ENCODE peak calls at places on chromosomes 7 and 10, in nine cellular contexts. One of them, this sample, is unnamed.
A peak's percentile ranks its signal among the peaks of the same experiment; 100 is the strongest.

GRCh38 chr7:81846398-81846797 is 76.6 kb upstream of the HGF start:
- DNase-seq in Karpas-422: no peak
- DNase-seq in H9: no peak
- DNase-seq in fibroblast of lung: peak; percentile 40
- DNase-seq in neural progenitor cell: no peak
- DNase-seq in trophoblast cell: peak; percentile 25
- DNase-seq in mesenchymal stem cell: peak; percentile 93
- DNase-seq in PC-3: no peak
- DNase-seq in HepG2: no peak
- DNase-seq in this sample: no peak

GRCh38 chr10:74640134-74640533 is 186.3 kb upstream of the KAT6B start:
- DNase-seq in Karpas-422: peak; percentile 96
- DNase-seq in H9: peak; percentile 38
- DNase-seq in fibroblast of lung: peak; percentile 34
- DNase-seq in neural progenitor cell: peak; percentile 70
- DNase-seq in trophoblast cell: no peak
- DNase-seq in mesenchymal stem cell: peak; percentile 10
- DNase-seq in PC-3: peak; percentile 40
- DNase-seq in HepG2: no peak
- DNase-seq in this sample: no peak

GRCh38 chr10:50375051-50375452 is 123.7 kb upstream of the ASAH2 start:
- DNase-seq in Karpas-422: no peak
- DNase-seq in H9: no peak
- DNase-seq in fibroblast of lung: no peak
- DNase-seq in neural progenitor cell: no peak
- DNase-seq in trophoblast cell: peak; percentile 49
- DNase-seq in mesenchymal stem cell: no peak
- DNase-seq in PC-3: peak; percentile 99
- DNase-seq in HepG2: no peak
- DNase-seq in this sample: peak; percentile 98

GRCh38 chr7:66629222-66629658 is 559 bp downstream of the KCTD7 start:
- DNase-seq in Karpas-422: no peak
- DNase-seq in H9: no peak
- DNase-seq in fibroblast of lung: no peak
- DNase-seq in neural progenitor cell: peak; percentile 62
- DNase-seq in trophoblast cell: no peak
- DNase-seq in mesenchymal stem cell: no peak
- DNase-seq in PC-3: no peak
- DNase-seq in HepG2: no peak
- DNase-seq in this sample: no peak

GRCh38 chr7:99080679-99081078 is 63.2 kb downstream of the SMURF1 start:
- DNase-seq in Karpas-422: no peak
- DNase-seq in H9: no peak
- DNase-seq in fibroblast of lung: no peak
- DNase-seq in neural progenitor cell: no peak
- DNase-seq in trophoblast cell: no peak
- DNase-seq in mesenchymal stem cell: no peak
- DNase-seq in PC-3: no peak
- DNase-seq in HepG2: no peak
- DNase-seq in this sample: no peak

GRCh38 chr7:77426521-77427051 is 10.4 kb upstream of the GSAP start:
- DNase-seq in Karpas-422: no peak
- DNase-seq in H9: no peak
- DNase-seq in fibroblast of lung: peak; percentile 76
- DNase-seq in neural progenitor cell: peak; percentile 47
- DNase-seq in trophoblast cell: peak; percentile 95
- DNase-seq in mesenchymal stem cell: peak; percentile 74
- DNase-seq in PC-3: peak; percentile 26
- DNase-seq in HepG2: no peak
- DNase-seq in this sample: no peak

GRCh38 chr7:38013246-38013645 is 92.8 kb downstream of the EPDR1 start:
- DNase-seq in Karpas-422: no peak
- DNase-seq in H9: no peak
- DNase-seq in fibroblast of lung: no peak
- DNase-seq in neural progenitor cell: no peak
- DNase-seq in trophoblast cell: no peak
- DNase-seq in mesenchymal stem cell: no peak
- DNase-seq in PC-3: no peak
- DNase-seq in HepG2: no peak
- DNase-seq in this sample: no peak

GRCh38 chr10:50419756-50420155 is 168.4 kb upstream of the ASAH2 start:
- DNase-seq in Karpas-422: no peak
- DNase-seq in H9: no peak
- DNase-seq in fibroblast of lung: no peak
- DNase-seq in neural progenitor cell: no peak
- DNase-seq in trophoblast cell: peak; percentile 75
- DNase-seq in mesenchymal stem cell: no peak
- DNase-seq in PC-3: no peak
- DNase-seq in HepG2: no peak
- DNase-seq in this sample: no peak

GRCh38 chr10:119415121-119415520 is 127.4 kb downstream of the RGS10 start:
- DNase-seq in Karpas-422: no peak
- DNase-seq in H9: no peak
- DNase-seq in fibroblast of lung: no peak
- DNase-seq in neural progenitor cell: no peak
- DNase-seq in trophoblast cell: no peak
- DNase-seq in mesenchymal stem cell: no peak
- DNase-seq in PC-3: no peak
- DNase-seq in HepG2: no peak
- DNase-seq in this sample: no peak

GRCh38 chr7:117219485-117219884 is 103.4 kb downstream of the WNT2 start:
- DNase-seq in Karpas-422: no peak
- DNase-seq in H9: no peak
- DNase-seq in fibroblast of lung: peak; percentile 42
- DNase-seq in neural progenitor cell: no peak
- DNase-seq in trophoblast cell: no peak
- DNase-seq in mesenchymal stem cell: no peak
- DNase-seq in PC-3: no peak
- DNase-seq in HepG2: no peak
- DNase-seq in this sample: no peak

GRCh38 chr10:49713266-49713665 is 33.8 kb downstream of the C10orf53 start:
- DNase-seq in Karpas-422: no peak
- DNase-seq in H9: no peak
- DNase-seq in fibroblast of lung: no peak
- DNase-seq in neural progenitor cell: no peak
- DNase-seq in trophoblast cell: no peak
- DNase-seq in mesenchymal stem cell: no peak
- DNase-seq in PC-3: no peak
- DNase-seq in HepG2: no peak
- DNase-seq in this sample: no peak

GRCh38 chr7:103379270-103379975 is 32.0 kb downstream of the PSMC2 start:
- DNase-seq in Karpas-422: peak; percentile 61
- DNase-seq in H9: no peak
- DNase-seq in fibroblast of lung: no peak
- DNase-seq in neural progenitor cell: no peak
- DNase-seq in trophoblast cell: no peak
- DNase-seq in mesenchymal stem cell: no peak
- DNase-seq in PC-3: no peak
- DNase-seq in HepG2: no peak
- DNase-seq in this sample: no peak

GRCh38 chr10:132806126-132807061 is 20.4 kb upstream of the NKX6-2 start:
- DNase-seq in Karpas-422: no peak
- DNase-seq in H9: no peak
- DNase-seq in fibroblast of lung: no peak
- DNase-seq in neural progenitor cell: no peak
- DNase-seq in trophoblast cell: no peak
- DNase-seq in mesenchymal stem cell: no peak
- DNase-seq in PC-3: no peak
- DNase-seq in HepG2: no peak
- DNase-seq in this sample: no peak

GRCh38 chr7:123557016-123557630 is 495 bp downstream of the NDUFA5 start:
- DNase-seq in Karpas-422: no peak
- DNase-seq in H9: no peak
- DNase-seq in fibroblast of lung: peak; percentile 30
- DNase-seq in neural progenitor cell: peak; percentile 35
- DNase-seq in trophoblast cell: no peak
- DNase-seq in mesenchymal stem cell: no peak
- DNase-seq in PC-3: peak; percentile 10
- DNase-seq in HepG2: no peak
- DNase-seq in this sample: peak; percentile 12
- H2AFZ ChIP-seq in Karpas-422: peak overlapping the region; percentile 80
- H2AFZ ChIP-seq in H9: no peak overlapping the region
- H2AFZ ChIP-seq in fibroblast of lung: peak overlapping the region; percentile 90
- H2AFZ ChIP-seq in neural progenitor cell: peak overlapping the region; percentile 46
- H2AFZ ChIP-seq in trophoblast cell: peak overlapping the region; percentile 87
- H2AFZ ChIP-seq in mesenchymal stem cell: peak overlapping the region; percentile 72
- H2AFZ ChIP-seq in PC-3: peak overlapping the region; percentile 90
- H2AFZ ChIP-seq in HepG2: peak overlapping the region; percentile 98
- H2AFZ ChIP-seq in this sample: peak overlapping the region; percentile 99

DNA sequence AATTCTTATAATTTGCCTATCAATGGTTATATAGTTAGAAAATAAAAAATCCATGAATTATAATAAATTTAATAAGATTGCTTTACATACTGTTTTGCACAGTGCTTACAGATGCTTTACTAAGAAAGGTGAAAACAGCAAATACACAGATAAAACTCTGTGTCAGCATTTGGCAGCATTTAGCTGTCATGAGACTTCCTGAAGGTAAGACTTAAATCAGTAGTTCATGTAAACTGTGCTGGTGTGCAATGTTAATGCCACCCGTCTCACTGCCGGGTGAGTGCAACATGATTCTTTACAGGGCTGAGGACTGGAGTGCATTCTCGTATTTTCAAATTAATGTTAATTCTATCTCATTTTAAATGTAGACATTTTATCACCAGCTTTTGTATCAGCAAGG is 326.2 kb upstream of the POT1 start:
- DNase-seq in Karpas-422: no peak
- DNase-seq in H9: no peak
- DNase-seq in fibroblast of lung: no peak
- DNase-seq in neural progenitor cell: no peak
- DNase-seq in trophoblast cell: no peak
- DNase-seq in mesenchymal stem cell: no peak
- DNase-seq in PC-3: peak; percentile 16
- DNase-seq in HepG2: no peak
- DNase-seq in this sample: no peak
- H2AFZ ChIP-seq in Karpas-422: no peak overlapping the region
- H2AFZ ChIP-seq in H9: no peak overlapping the region
- H2AFZ ChIP-seq in fibroblast of lung: no peak overlapping the region
- H2AFZ ChIP-seq in neural progenitor cell: no peak overlapping the region
- H2AFZ ChIP-seq in trophoblast cell: no peak overlapping the region
- H2AFZ ChIP-seq in mesenchymal stem cell: no peak overlapping the region
- H2AFZ ChIP-seq in PC-3: no peak overlapping the region
- H2AFZ ChIP-seq in HepG2: no peak overlapping the region
- H2AFZ ChIP-seq in this sample: no peak overlapping the region

GRCh38 chr10:115830260-115830970 is 442.6 kb downstream of the GFRA1 start:
- DNase-seq in Karpas-422: no peak
- DNase-seq in H9: no peak
- DNase-seq in fibroblast of lung: peak; percentile 69
- DNase-seq in neural progenitor cell: no peak
- DNase-seq in trophoblast cell: no peak
- DNase-seq in mesenchymal stem cell: peak; percentile 44
- DNase-seq in PC-3: peak; percentile 3
- DNase-seq in HepG2: no peak
- DNase-seq in this sample: no peak

GRCh38 chr10:115826391-115826790 is 446.6 kb downstream of the GFRA1 start:
- DNase-seq in Karpas-422: no peak
- DNase-seq in H9: no peak
- DNase-seq in fibroblast of lung: peak; percentile 61
- DNase-seq in neural progenitor cell: no peak
- DNase-seq in trophoblast cell: no peak
- DNase-seq in mesenchymal stem cell: no peak
- DNase-seq in PC-3: no peak
- DNase-seq in HepG2: no peak
- DNase-seq in this sample: no peak

GRCh38 chr10:115829501-115830215 is 443.3 kb downstream of the GFRA1 start:
- DNase-seq in Karpas-422: no peak
- DNase-seq in H9: no peak
- DNase-seq in fibroblast of lung: peak; percentile 62
- DNase-seq in neural progenitor cell: peak; percentile 7
- DNase-seq in trophoblast cell: peak; percentile 5
- DNase-seq in mesenchymal stem cell: peak; percentile 67
- DNase-seq in PC-3: no peak
- DNase-seq in HepG2: no peak
- DNase-seq in this sample: no peak

GRCh38 chr10:115827650-115828049 is 445.4 kb downstream of the GFRA1 start:
- DNase-seq in Karpas-422: no peak
- DNase-seq in H9: no peak
- DNase-seq in fibroblast of lung: peak; percentile 86
- DNase-seq in neural progenitor cell: no peak
- DNase-seq in trophoblast cell: no peak
- DNase-seq in mesenchymal stem cell: peak; percentile 33
- DNase-seq in PC-3: no peak
- DNase-seq in HepG2: no peak
- DNase-seq in this sample: no peak

DNA sequence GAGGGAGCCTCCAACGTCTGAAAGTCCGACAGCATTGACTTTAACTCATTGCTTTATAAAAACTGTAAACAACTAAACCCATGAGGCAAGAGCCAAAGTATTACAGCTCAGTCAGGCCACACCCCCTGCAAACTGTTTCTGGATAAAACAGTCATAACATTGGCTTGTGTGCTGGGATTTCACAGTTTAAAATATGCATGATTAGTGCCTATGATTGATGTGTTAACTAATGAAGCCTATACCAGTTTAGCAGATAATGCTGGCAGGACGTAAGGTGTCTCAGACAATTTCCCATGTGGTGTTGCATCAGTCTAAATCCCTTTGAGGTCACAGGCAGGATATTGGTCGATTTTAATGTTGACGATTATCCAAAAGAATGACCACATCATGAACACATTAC is 445.8 kb downstream of the GFRA1 start:
- DNase-seq in Karpas-422: no peak
- DNase-seq in H9: no peak
- DNase-seq in fibroblast of lung: peak; percentile 88
- DNase-seq in neural progenitor cell: no peak
- DNase-seq in trophoblast cell: no peak
- DNase-seq in mesenchymal stem cell: peak; percentile 62
- DNase-seq in PC-3: no peak
- DNase-seq in HepG2: no peak
- DNase-seq in this sample: no peak
- H2AFZ ChIP-seq in Karpas-422: no peak overlapping the region
- H2AFZ ChIP-seq in H9: no peak overlapping the region
- H2AFZ ChIP-seq in fibroblast of lung: peak overlapping the region; percentile 13
- H2AFZ ChIP-seq in neural progenitor cell: no peak overlapping the region
- H2AFZ ChIP-seq in trophoblast cell: no peak overlapping the region
- H2AFZ ChIP-seq in mesenchymal stem cell: no peak overlapping the region
- H2AFZ ChIP-seq in PC-3: no peak overlapping the region
- H2AFZ ChIP-seq in HepG2: no peak overlapping the region
- H2AFZ ChIP-seq in this sample: no peak overlapping the region

DNA sequence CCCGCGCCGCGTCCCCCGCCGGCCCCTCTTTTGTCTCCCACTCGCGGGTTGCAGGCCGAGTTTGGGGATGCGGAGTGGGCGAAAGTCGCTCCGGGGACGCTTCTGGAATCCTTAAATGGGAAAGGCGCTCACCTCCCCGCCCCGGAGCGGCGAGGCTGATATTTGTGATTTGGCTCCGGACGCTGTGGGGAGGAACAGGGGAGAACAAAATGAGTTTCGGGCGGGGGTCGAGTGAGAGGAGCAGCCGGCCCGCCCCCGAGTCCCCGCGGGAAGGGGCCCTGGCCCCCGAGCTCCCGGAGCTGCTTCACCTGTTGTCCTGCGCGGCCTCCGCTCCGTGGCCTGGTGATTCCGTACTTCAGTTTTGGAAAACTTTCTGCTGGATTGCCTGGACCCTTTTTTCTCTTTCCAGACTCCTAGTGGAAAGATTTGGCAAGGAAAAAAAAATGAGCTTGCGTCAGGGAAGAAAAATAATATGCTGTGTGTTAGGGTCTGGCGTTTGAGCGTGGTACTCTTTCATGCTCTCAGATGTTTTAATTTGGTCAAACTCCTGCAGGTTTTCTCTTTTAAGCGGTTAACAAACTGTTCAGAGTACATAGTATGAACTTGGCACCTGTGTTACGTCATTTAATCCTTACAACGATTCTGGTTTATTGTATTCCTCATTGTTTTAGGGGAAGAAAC is 831 bp downstream of the BMPR1A start:
- DNase-seq in Karpas-422: no peak
- DNase-seq in H9: no peak
- DNase-seq in fibroblast of lung: peak; percentile 66
- DNase-seq in neural progenitor cell: peak; percentile 61
- DNase-seq in trophoblast cell: peak; percentile 72
- DNase-seq in mesenchymal stem cell: peak; percentile 84
- DNase-seq in PC-3: peak; percentile 65
- DNase-seq in HepG2: peak; percentile 62
- DNase-seq in this sample: peak; percentile 17
- H2AFZ ChIP-seq in Karpas-422: no peak overlapping the region
- H2AFZ ChIP-seq in H9: no peak overlapping the region
- H2AFZ ChIP-seq in fibroblast of lung: no peak overlapping the region
- H2AFZ ChIP-seq in neural progenitor cell: no peak overlapping the region
- H2AFZ ChIP-seq in trophoblast cell: peak overlapping the region; percentile 92
- H2AFZ ChIP-seq in mesenchymal stem cell: peak overlapping the region; percentile 87
- H2AFZ ChIP-seq in PC-3: peak overlapping the region; percentile 71
- H2AFZ ChIP-seq in HepG2: no peak overlapping the region
- H2AFZ ChIP-seq in this sample: peak overlapping the region; percentile 82

This sample was measured in PC-9.